ENCODE peak calls at places on chromosomes 13 and 19, in five cellular contexts. V, G, X, D and W are unnamed samples.

GRCh38 chr19:8363803-8364771 is at the start of gene ANGPTL4:
- DNase-seq in V (no peak), G (peak), X (peak), D (peak), W (peak)

GRCh38 chr19:53555352-53555751 is 17.4 kb downstream of the ZNF331 start:
- DNase-seq in V (no peak), G (no peak), X (no peak), D (no peak), W (no peak)

GRCh38 chr19:7251502-7251901 is 42.7 kb downstream of the INSR start:
- DNase-seq in V (no peak), G (no peak), X (no peak), D (no peak), W (no peak)

GRCh38 chr19:13056052-13056660 is 46.5 kb downstream of the LYL1 start:
- DNase-seq in V (no peak), G (no peak), X (no peak), D (peak), W (no peak)

GRCh38 chr13:99864627-99864990 is 107.0 kb downstream of the ZIC5 start:
- DNase-seq in V (no peak), G (no peak), X (no peak), D (no peak), W (no peak)

GRCh38 chr13:51532736-51533197 is 51.5 kb upstream of the WDFY2 start:
- DNase-seq in V (no peak), G (no peak), X (no peak), D (no peak), W (no peak)

GRCh38 chr13:76854894-76855293 is 31.3 kb downstream of the KCTD12 start:
- DNase-seq in V (no peak), G (no peak), X (no peak), D (no peak), W (no peak)

GRCh38 chr19:12365094-12365371 is 450 bp downstream of the ZNF442 start:
- DNase-seq in V (no peak), G (peak), X (no peak), D (peak), W (no peak)

GRCh38 chr13:37277435-37278144 is 172.1 kb upstream of the CSNK1A1L start:
- DNase-seq in V (no peak), G (peak), X (no peak), D (peak), W (no peak)

GRCh38 chr13:66835040-66835628 is 395.0 kb downstream of the PCDH9 start:
- DNase-seq in V (no peak), G (peak), X (no peak), D (no peak), W (no peak)

GRCh38 chr13:100665403-100665802 is 9.2 kb downstream of the TMTC4 start:
- DNase-seq in V (no peak), G (no peak), X (no peak), D (no peak), W (no peak)

GRCh38 chr13:73876323-73876722 is 257.9 kb downstream of the KLF12 start:
- DNase-seq in V (no peak), G (no peak), X (no peak), D (no peak), W (no peak)

GRCh38 chr19:28908941-28909340 is 304.0 kb downstream of the UQCRFS1 start:
- DNase-seq in V (no peak), G (no peak), X (no peak), D (no peak), W (no peak)

GRCh38 chr19:38162632-38163031 is 61.4 kb downstream of the DPF1 start:
- DNase-seq in V (no peak), G (no peak), X (no peak), D (no peak), W (no peak)

GRCh38 chr19:38737297-38737865 is 6.9 kb downstream of the CAPN12 start:
- DNase-seq in V (no peak), G (no peak), X (no peak), D (no peak), W (no peak)

GRCh38 chr19:18478545-18479311 is 40.8 kb upstream of the ISYNA1 start:
- DNase-seq in V (no peak), G (peak), X (no peak), D (peak), W (peak)

GRCh38 chr19:6066661-6067646 is 43.3 kb downstream of the RFX2 start:
- DNase-seq in V (no peak), G (peak), X (no peak), D (peak), W (peak)

GRCh38 chr13:29453657-29454056 is 141.8 kb downstream of the SLC7A1 start:
- DNase-seq in V (no peak), G (no peak), X (no peak), D (no peak), W (no peak)

GRCh38 chr19:10625003-10625761 is at the start of gene SLC44A2:
- DNase-seq in V (no peak), G (peak), X (no peak), D (peak), W (peak)

GRCh38 chr13:53250977-53251376 is 222.4 kb downstream of the OLFM4 start:
- DNase-seq in V (no peak), G (no peak), X (no peak), D (no peak), W (no peak)

GRCh38 chr13:48232420-48233096 is 448 bp upstream of the ITM2B start:
- DNase-seq in V (no peak), G (no peak), X (no peak), D (no peak), W (no peak)

GRCh38 chr19:11737964-11738745 is 591 bp downstream of the ZNF823 start:
- DNase-seq in V (peak), G (peak), X (peak), D (peak), W (peak)

GRCh38 chr13:48043789-48044503 is 6.4 kb downstream of the NUDT15 start:
- DNase-seq in V (no peak), G (peak), X (peak), D (peak), W (no peak)

GRCh38 chr19:45249261-45250033 is 1.6 kb upstream of the MARK4 start:
- DNase-seq in V (no peak), G (no peak), X (no peak), D (no peak), W (no peak)

GRCh38 chr13:77810430-77810829 is 108.2 kb downstream of the EDNRB start:
- DNase-seq in V (no peak), G (no peak), X (no peak), D (peak), W (no peak)

GRCh38 chr13:76425930-76426329 is 460.3 kb downstream of the KCTD12 start:
- DNase-seq in V (no peak), G (no peak), X (no peak), D (peak), W (no peak)

GRCh38 chr13:90889906-90890305 is 457.6 kb upstream of the MIR17HG start:
- DNase-seq in V (no peak), G (no peak), X (no peak), D (no peak), W (no peak)

GRCh38 chr13:95295026-95295425 is 6.2 kb downstream of the ABCC4 start:
- DNase-seq in V (no peak), G (no peak), X (no peak), D (no peak), W (no peak)

GRCh38 chr19:34662919-34663318 is 14.0 kb downstream of the SCGB2B2 start:
- DNase-seq in V (no peak), G (no peak), X (peak), D (no peak), W (no peak)

GRCh38 chr19:46299004-46299509 is 2.2 kb downstream of the HIF3A start:
- DNase-seq in V (no peak), G (peak), X (no peak), D (peak), W (peak)

GRCh38 chr19:44712864-44713515 is 14.0 kb downstream of the CEACAM16 start:
- DNase-seq in V (no peak), G (no peak), X (no peak), D (no peak), W (no peak)

GRCh38 chr19:48113190-48113917 is 2.7 kb upstream of the PLA2G4C start:
- DNase-seq in V (no peak), G (no peak), X (no peak), D (no peak), W (no peak)

GRCh38 chr13:39148513-39148961 is 110.3 kb downstream of the NHLRC3 start:
- DNase-seq in V (no peak), G (no peak), X (no peak), D (peak), W (no peak)

GRCh38 chr19:6739884-6740588 is 556 bp downstream of the TRIP10 start:
- DNase-seq in V (no peak), G (peak), X (no peak), D (no peak), W (no peak)

GRCh38 chr19:47075179-47075811 is 26.9 kb upstream of the TMEM160 start:
- DNase-seq in V (no peak), G (no peak), X (no peak), D (peak), W (no peak)